ENCODE peak calls at places on chromosomes 11 and 22, in six cellular contexts. One of them, this sample, is unnamed.
A peak's percentile ranks its signal among the peaks of the same experiment; 100 is the strongest.

GRCh38 chr11:40602866-40603578 is 856.4 kb downstream of the LRRC4C start:
- DNase-seq in activated CD4-positive, alpha-beta T cell treated with anti-CD3 and anti-CD28 coated beads, Interleukin-2, amount 10 ng/mL, durations not matched to agents 24 days and 14 days: no peak
- DNase-seq in iPS-NIHi11: no peak
- DNase-seq in germinal center: no peak
- DNase-seq in NCI-H524: no peak
- DNase-seq in BE2C: no peak
- DNase-seq in this sample: no peak

GRCh38 chr11:10807629-10808552 is 835 bp downstream of the EIF4G2 start:
- DNase-seq in activated CD4-positive, alpha-beta T cell treated with anti-CD3 and anti-CD28 coated beads, Interleukin-2, amount 10 ng/mL, durations not matched to agents 24 days and 14 days: peak; percentile 83
- DNase-seq in iPS-NIHi11: peak; percentile 48
- DNase-seq in germinal center: peak; percentile 53
- DNase-seq in NCI-H524: peak; percentile 51
- DNase-seq in BE2C: peak; percentile 20
- DNase-seq in this sample: peak; percentile 46

GRCh38 chr11:76380161-76380976 is 563 bp downstream of the THAP12 start:
- DNase-seq in activated CD4-positive, alpha-beta T cell treated with anti-CD3 and anti-CD28 coated beads, Interleukin-2, amount 10 ng/mL, durations not matched to agents 24 days and 14 days: peak; percentile 87
- DNase-seq in iPS-NIHi11: peak; percentile 53
- DNase-seq in germinal center: peak; percentile 42
- DNase-seq in NCI-H524: peak; percentile 11
- DNase-seq in BE2C: no peak
- DNase-seq in this sample: peak; percentile 60

GRCh38 chr11:112748713-112749481 is 212.3 kb upstream of the NCAM1 start:
- DNase-seq in activated CD4-positive, alpha-beta T cell treated with anti-CD3 and anti-CD28 coated beads, Interleukin-2, amount 10 ng/mL, durations not matched to agents 24 days and 14 days: no peak
- DNase-seq in iPS-NIHi11: no peak
- DNase-seq in germinal center: no peak
- DNase-seq in NCI-H524: peak; percentile 98
- DNase-seq in BE2C: peak; percentile 52
- DNase-seq in this sample: no peak

GRCh38 chr11:63888170-63889086 is 28.5 kb downstream of the RCOR2 start:
- DNase-seq in activated CD4-positive, alpha-beta T cell treated with anti-CD3 and anti-CD28 coated beads, Interleukin-2, amount 10 ng/mL, durations not matched to agents 24 days and 14 days: peak; percentile 89
- DNase-seq in iPS-NIHi11: peak; percentile 81
- DNase-seq in germinal center: peak; percentile 82
- DNase-seq in NCI-H524: no peak
- DNase-seq in BE2C: no peak
- DNase-seq in this sample: peak; percentile 72

GRCh38 chr22:49349841-49350381 is 477.8 kb downstream of the BRD1 start:
- DNase-seq in activated CD4-positive, alpha-beta T cell treated with anti-CD3 and anti-CD28 coated beads, Interleukin-2, amount 10 ng/mL, durations not matched to agents 24 days and 14 days: no peak
- DNase-seq in iPS-NIHi11: no peak
- DNase-seq in germinal center: no peak
- DNase-seq in NCI-H524: no peak
- DNase-seq in BE2C: no peak
- DNase-seq in this sample: no peak

GRCh38 chr22:17724678-17725464 is 49.4 kb downstream of the BID start:
- DNase-seq in activated CD4-positive, alpha-beta T cell treated with anti-CD3 and anti-CD28 coated beads, Interleukin-2, amount 10 ng/mL, durations not matched to agents 24 days and 14 days: no peak
- DNase-seq in iPS-NIHi11: no peak
- DNase-seq in germinal center: no peak
- DNase-seq in NCI-H524: no peak
- DNase-seq in BE2C: peak; percentile 25
- DNase-seq in this sample: no peak

GRCh38 chr22:43170131-43170480 is 16.8 kb downstream of the TTLL12 start:
- DNase-seq in activated CD4-positive, alpha-beta T cell treated with anti-CD3 and anti-CD28 coated beads, Interleukin-2, amount 10 ng/mL, durations not matched to agents 24 days and 14 days: no peak
- DNase-seq in iPS-NIHi11: no peak
- DNase-seq in germinal center: no peak
- DNase-seq in NCI-H524: no peak
- DNase-seq in BE2C: no peak
- DNase-seq in this sample: no peak

GRCh38 chr11:1866776-1867175 is 13.9 kb downstream of the LSP1 start:
- DNase-seq in activated CD4-positive, alpha-beta T cell treated with anti-CD3 and anti-CD28 coated beads, Interleukin-2, amount 10 ng/mL, durations not matched to agents 24 days and 14 days: no peak
- DNase-seq in iPS-NIHi11: no peak
- DNase-seq in germinal center: no peak
- DNase-seq in NCI-H524: no peak
- DNase-seq in BE2C: no peak
- DNase-seq in this sample: no peak

GRCh38 chr22:35957589-35957988 is 71.0 kb downstream of the RBFOX2 start:
- DNase-seq in activated CD4-positive, alpha-beta T cell treated with anti-CD3 and anti-CD28 coated beads, Interleukin-2, amount 10 ng/mL, durations not matched to agents 24 days and 14 days: no peak
- DNase-seq in iPS-NIHi11: no peak
- DNase-seq in germinal center: no peak
- DNase-seq in NCI-H524: no peak
- DNase-seq in BE2C: no peak
- DNase-seq in this sample: no peak

GRCh38 chr11:81673001-81673400 is 1060.7 kb downstream of the FAM181B start:
- DNase-seq in activated CD4-positive, alpha-beta T cell treated with anti-CD3 and anti-CD28 coated beads, Interleukin-2, amount 10 ng/mL, durations not matched to agents 24 days and 14 days: no peak
- DNase-seq in iPS-NIHi11: no peak
- DNase-seq in germinal center: no peak
- DNase-seq in NCI-H524: no peak
- DNase-seq in BE2C: no peak
- DNase-seq in this sample: no peak

GRCh38 chr22:27220349-27220748 is 563.0 kb downstream of the MIAT start:
- DNase-seq in activated CD4-positive, alpha-beta T cell treated with anti-CD3 and anti-CD28 coated beads, Interleukin-2, amount 10 ng/mL, durations not matched to agents 24 days and 14 days: no peak
- DNase-seq in iPS-NIHi11: no peak
- DNase-seq in germinal center: no peak
- DNase-seq in NCI-H524: no peak
- DNase-seq in BE2C: no peak
- DNase-seq in this sample: no peak

GRCh38 chr11:22583963-22584492 is 41.6 kb downstream of the FANCF start:
- DNase-seq in activated CD4-positive, alpha-beta T cell treated with anti-CD3 and anti-CD28 coated beads, Interleukin-2, amount 10 ng/mL, durations not matched to agents 24 days and 14 days: no peak
- DNase-seq in iPS-NIHi11: no peak
- DNase-seq in germinal center: no peak
- DNase-seq in NCI-H524: no peak
- DNase-seq in BE2C: no peak
- DNase-seq in this sample: no peak

GRCh38 chr11:65315204-65315865 is 669 bp downstream of the CDC42EP2 start:
- DNase-seq in activated CD4-positive, alpha-beta T cell treated with anti-CD3 and anti-CD28 coated beads, Interleukin-2, amount 10 ng/mL, durations not matched to agents 24 days and 14 days: peak; percentile 95
- DNase-seq in iPS-NIHi11: peak; percentile 89
- DNase-seq in germinal center: peak; percentile 83
- DNase-seq in NCI-H524: peak; percentile 85
- DNase-seq in BE2C: peak; percentile 89
- DNase-seq in this sample: peak; percentile 90

GRCh38 chr11:28241760-28242159 is 133.6 kb downstream of the METTL15 start:
- DNase-seq in activated CD4-positive, alpha-beta T cell treated with anti-CD3 and anti-CD28 coated beads, Interleukin-2, amount 10 ng/mL, durations not matched to agents 24 days and 14 days: no peak
- DNase-seq in iPS-NIHi11: no peak
- DNase-seq in germinal center: no peak
- DNase-seq in NCI-H524: no peak
- DNase-seq in BE2C: no peak
- DNase-seq in this sample: no peak

GRCh38 chr11:86735462-86736302 is 63.3 kb upstream of the ME3 start:
- DNase-seq in activated CD4-positive, alpha-beta T cell treated with anti-CD3 and anti-CD28 coated beads, Interleukin-2, amount 10 ng/mL, durations not matched to agents 24 days and 14 days: peak; percentile 41
- DNase-seq in iPS-NIHi11: no peak
- DNase-seq in germinal center: no peak
- DNase-seq in NCI-H524: no peak
- DNase-seq in BE2C: no peak
- DNase-seq in this sample: no peak

GRCh38 chr22:40237788-40238424 is 60.2 kb downstream of the TNRC6B start:
- DNase-seq in activated CD4-positive, alpha-beta T cell treated with anti-CD3 and anti-CD28 coated beads, Interleukin-2, amount 10 ng/mL, durations not matched to agents 24 days and 14 days: no peak
- DNase-seq in iPS-NIHi11: no peak
- DNase-seq in germinal center: no peak
- DNase-seq in NCI-H524: no peak
- DNase-seq in BE2C: no peak
- DNase-seq in this sample: peak; percentile 31

GRCh38 chr11:123509737-123510578 is 79.9 kb downstream of the GRAMD1B start:
- DNase-seq in activated CD4-positive, alpha-beta T cell treated with anti-CD3 and anti-CD28 coated beads, Interleukin-2, amount 10 ng/mL, durations not matched to agents 24 days and 14 days: no peak
- DNase-seq in iPS-NIHi11: peak; percentile 77
- DNase-seq in germinal center: no peak
- DNase-seq in NCI-H524: peak; percentile 67
- DNase-seq in BE2C: peak; percentile 89
- DNase-seq in this sample: no peak

GRCh38 chr22:27295071-27295470 is 506.5 kb downstream of the MN1 start:
- DNase-seq in activated CD4-positive, alpha-beta T cell treated with anti-CD3 and anti-CD28 coated beads, Interleukin-2, amount 10 ng/mL, durations not matched to agents 24 days and 14 days: no peak
- DNase-seq in iPS-NIHi11: no peak
- DNase-seq in germinal center: no peak
- DNase-seq in NCI-H524: peak; percentile 30
- DNase-seq in BE2C: no peak
- DNase-seq in this sample: no peak

GRCh38 chr11:119671048-119671447 is 58.0 kb downstream of the NECTIN1 start:
- DNase-seq in activated CD4-positive, alpha-beta T cell treated with anti-CD3 and anti-CD28 coated beads, Interleukin-2, amount 10 ng/mL, durations not matched to agents 24 days and 14 days: no peak
- DNase-seq in iPS-NIHi11: no peak
- DNase-seq in germinal center: no peak
- DNase-seq in NCI-H524: peak; percentile 87
- DNase-seq in BE2C: peak; percentile 91
- DNase-seq in this sample: no peak

GRCh38 chr11:107184936-107185335 is 166.7 kb upstream of the GUCY1A2 start:
- DNase-seq in activated CD4-positive, alpha-beta T cell treated with anti-CD3 and anti-CD28 coated beads, Interleukin-2, amount 10 ng/mL, durations not matched to agents 24 days and 14 days: no peak
- DNase-seq in iPS-NIHi11: no peak
- DNase-seq in germinal center: no peak
- DNase-seq in NCI-H524: no peak
- DNase-seq in BE2C: no peak
- DNase-seq in this sample: no peak

GRCh38 chr11:1650918-1651262 is 21.3 kb downstream of the KRTAP5-5 start:
- DNase-seq in activated CD4-positive, alpha-beta T cell treated with anti-CD3 and anti-CD28 coated beads, Interleukin-2, amount 10 ng/mL, durations not matched to agents 24 days and 14 days: no peak
- DNase-seq in iPS-NIHi11: no peak
- DNase-seq in germinal center: no peak
- DNase-seq in NCI-H524: no peak
- DNase-seq in BE2C: no peak
- DNase-seq in this sample: no peak

GRCh38 chr11:64319421-64319761 is 1.5 kb downstream of the PRDX5 start:
- DNase-seq in activated CD4-positive, alpha-beta T cell treated with anti-CD3 and anti-CD28 coated beads, Interleukin-2, amount 10 ng/mL, durations not matched to agents 24 days and 14 days: no peak
- DNase-seq in iPS-NIHi11: no peak
- DNase-seq in germinal center: no peak
- DNase-seq in NCI-H524: no peak
- DNase-seq in BE2C: no peak
- DNase-seq in this sample: no peak

GRCh38 chr11:64057890-64058289 is 22.2 kb downstream of the FLRT1 start:
- DNase-seq in activated CD4-positive, alpha-beta T cell treated with anti-CD3 and anti-CD28 coated beads, Interleukin-2, amount 10 ng/mL, durations not matched to agents 24 days and 14 days: no peak
- DNase-seq in iPS-NIHi11: no peak
- DNase-seq in germinal center: no peak
- DNase-seq in NCI-H524: peak; percentile 78
- DNase-seq in BE2C: no peak
- DNase-seq in this sample: no peak

GRCh38 chr11:6546735-6547134 is 49.7 kb downstream of the DNHD1 start:
- DNase-seq in activated CD4-positive, alpha-beta T cell treated with anti-CD3 and anti-CD28 coated beads, Interleukin-2, amount 10 ng/mL, durations not matched to agents 24 days and 14 days: no peak
- DNase-seq in iPS-NIHi11: no peak
- DNase-seq in germinal center: no peak
- DNase-seq in NCI-H524: no peak
- DNase-seq in BE2C: no peak
- DNase-seq in this sample: no peak

GRCh38 chr11:67247946-67248550 is 18.2 kb upstream of the GRK2 start:
- DNase-seq in activated CD4-positive, alpha-beta T cell treated with anti-CD3 and anti-CD28 coated beads, Interleukin-2, amount 10 ng/mL, durations not matched to agents 24 days and 14 days: no peak
- DNase-seq in iPS-NIHi11: no peak
- DNase-seq in germinal center: no peak
- DNase-seq in NCI-H524: no peak
- DNase-seq in BE2C: no peak
- DNase-seq in this sample: no peak

GRCh38 chr11:32374261-32374711 is 61.1 kb downstream of the WT1 start:
- DNase-seq in activated CD4-positive, alpha-beta T cell treated with anti-CD3 and anti-CD28 coated beads, Interleukin-2, amount 10 ng/mL, durations not matched to agents 24 days and 14 days: peak; percentile 83
- DNase-seq in iPS-NIHi11: peak; percentile 81
- DNase-seq in germinal center: peak; percentile 43
- DNase-seq in NCI-H524: peak; percentile 8
- DNase-seq in BE2C: peak; percentile 63
- DNase-seq in this sample: peak; percentile 72

GRCh38 chr11:35141538-35141937 is 2.6 kb downstream of the CD44 start:
- DNase-seq in activated CD4-positive, alpha-beta T cell treated with anti-CD3 and anti-CD28 coated beads, Interleukin-2, amount 10 ng/mL, durations not matched to agents 24 days and 14 days: peak; percentile 83
- DNase-seq in iPS-NIHi11: no peak
- DNase-seq in germinal center: peak; percentile 52
- DNase-seq in NCI-H524: no peak
- DNase-seq in BE2C: no peak
- DNase-seq in this sample: no peak

GRCh38 chr11:32643526-32643925 is 59.9 kb downstream of the EIF3M start:
- DNase-seq in activated CD4-positive, alpha-beta T cell treated with anti-CD3 and anti-CD28 coated beads, Interleukin-2, amount 10 ng/mL, durations not matched to agents 24 days and 14 days: no peak
- DNase-seq in iPS-NIHi11: no peak
- DNase-seq in germinal center: no peak
- DNase-seq in NCI-H524: no peak
- DNase-seq in BE2C: no peak
- DNase-seq in this sample: no peak

GRCh38 chr11:2099523-2100316 is 39.5 kb downstream of the IGF2 start:
- DNase-seq in activated CD4-positive, alpha-beta T cell treated with anti-CD3 and anti-CD28 coated beads, Interleukin-2, amount 10 ng/mL, durations not matched to agents 24 days and 14 days: no peak
- DNase-seq in iPS-NIHi11: no peak
- DNase-seq in germinal center: no peak
- DNase-seq in NCI-H524: no peak
- DNase-seq in BE2C: no peak
- DNase-seq in this sample: no peak

GRCh38 chr11:133936136-133936535 is 20.6 kb downstream of the IGSF9B start:
- DNase-seq in activated CD4-positive, alpha-beta T cell treated with anti-CD3 and anti-CD28 coated beads, Interleukin-2, amount 10 ng/mL, durations not matched to agents 24 days and 14 days: no peak
- DNase-seq in iPS-NIHi11: no peak
- DNase-seq in germinal center: no peak
- DNase-seq in NCI-H524: no peak
- DNase-seq in BE2C: peak; percentile 88
- DNase-seq in this sample: no peak

GRCh38 chr11:82305123-82305522 is 428.5 kb downstream of the FAM181B start:
- DNase-seq in activated CD4-positive, alpha-beta T cell treated with anti-CD3 and anti-CD28 coated beads, Interleukin-2, amount 10 ng/mL, durations not matched to agents 24 days and 14 days: no peak
- DNase-seq in iPS-NIHi11: no peak
- DNase-seq in germinal center: no peak
- DNase-seq in NCI-H524: peak; percentile 41
- DNase-seq in BE2C: no peak
- DNase-seq in this sample: no peak

GRCh38 chr11:14905104-14906033 is 13.3 kb upstream of the CYP2R1 start:
- DNase-seq in activated CD4-positive, alpha-beta T cell treated with anti-CD3 and anti-CD28 coated beads, Interleukin-2, amount 10 ng/mL, durations not matched to agents 24 days and 14 days: peak; percentile 94
- DNase-seq in iPS-NIHi11: peak; percentile 80
- DNase-seq in germinal center: peak; percentile 90
- DNase-seq in NCI-H524: no peak
- DNase-seq in BE2C: no peak
- DNase-seq in this sample: peak; percentile 70